ENCODE peak calls at places on chromosomes 13 and 19, in ten cellular contexts. One of them, this sample, is unnamed.

GRCh38 chr13:105969761-105970160 is 565.7 kb downstream of the EFNB2 start:
- DNase-seq in GM12891: no peak
- DNase-seq in activated CD4-positive, alpha-beta T cell treated with anti-CD3 and anti-CD28 coated beads for 1 hour: no peak
- DNase-seq in HFFc6: peak
- DNase-seq in fibroblast of lung: no peak
- DNase-seq in fibroblast of gingiva: no peak
- DNase-seq in effector memory CD4-positive, alpha-beta T cell: no peak
- DNase-seq in ACHN: peak
- DNase-seq in NCI-H510A treated with DMSO at 0.1 percent for 48 hours: no peak
- DNase-seq in A172: peak
- DNase-seq in this sample: no peak

GRCh38 chr13:46342538-46342937 is 44.5 kb downstream of the RUBCNL start:
- DNase-seq in effector memory CD4-positive, alpha-beta T cell: no peak
- DNase-seq in fibroblast of lung: no peak
- DNase-seq in GM12891: no peak
- DNase-seq in ACHN: no peak
- DNase-seq in NCI-H510A treated with DMSO at 0.1 percent for 48 hours: no peak
- DNase-seq in HFFc6: no peak
- DNase-seq in activated CD4-positive, alpha-beta T cell treated with anti-CD3 and anti-CD28 coated beads for 1 hour: no peak
- DNase-seq in A172: no peak
- DNase-seq in fibroblast of gingiva: no peak
- DNase-seq in this sample: no peak

GRCh38 chr19:33477781-33478180 is 43.8 kb downstream of the PEPD start:
- DNase-seq in fibroblast of gingiva: no peak
- DNase-seq in fibroblast of lung: no peak
- DNase-seq in GM12891: no peak
- DNase-seq in activated CD4-positive, alpha-beta T cell treated with anti-CD3 and anti-CD28 coated beads for 1 hour: no peak
- DNase-seq in A172: no peak
- DNase-seq in NCI-H510A treated with DMSO at 0.1 percent for 48 hours: no peak
- DNase-seq in HFFc6: no peak
- DNase-seq in effector memory CD4-positive, alpha-beta T cell: no peak
- DNase-seq in ACHN: no peak
- DNase-seq in this sample: no peak

GRCh38 chr19:51366999-51367564 is 894 bp upstream of the ETFB start:
- DNase-seq in fibroblast of gingiva: no peak
- DNase-seq in A172: no peak
- DNase-seq in ACHN: no peak
- DNase-seq in effector memory CD4-positive, alpha-beta T cell: peak
- DNase-seq in NCI-H510A treated with DMSO at 0.1 percent for 48 hours: no peak
- DNase-seq in activated CD4-positive, alpha-beta T cell treated with anti-CD3 and anti-CD28 coated beads for 1 hour: no peak
- DNase-seq in HFFc6: no peak
- DNase-seq in GM12891: no peak
- DNase-seq in fibroblast of lung: no peak
- DNase-seq in this sample: no peak

GRCh38 chr19:49689133-49690072 is at the start of gene ADM5:
- DNase-seq in fibroblast of lung: no peak
- DNase-seq in GM12891: no peak
- DNase-seq in A172: no peak
- DNase-seq in ACHN: no peak
- DNase-seq in activated CD4-positive, alpha-beta T cell treated with anti-CD3 and anti-CD28 coated beads for 1 hour: no peak
- DNase-seq in effector memory CD4-positive, alpha-beta T cell: no peak
- DNase-seq in fibroblast of gingiva: no peak
- DNase-seq in HFFc6: no peak
- DNase-seq in NCI-H510A treated with DMSO at 0.1 percent for 48 hours: peak
- DNase-seq in this sample: no peak

GRCh38 chr13:98171806-98172569 is 5.1 kb downstream of the RNF113B start:
- DNase-seq in GM12891: no peak
- DNase-seq in A172: peak
- DNase-seq in ACHN: peak
- DNase-seq in HFFc6: no peak
- DNase-seq in NCI-H510A treated with DMSO at 0.1 percent for 48 hours: no peak
- DNase-seq in fibroblast of gingiva: peak
- DNase-seq in fibroblast of lung: peak
- DNase-seq in activated CD4-positive, alpha-beta T cell treated with anti-CD3 and anti-CD28 coated beads for 1 hour: no peak
- DNase-seq in effector memory CD4-positive, alpha-beta T cell: no peak
- DNase-seq in this sample: no peak

GRCh38 chr19:1274081-1274851 is 1.1 kb upstream of the FAM174C start:
- DNase-seq in fibroblast of lung: no peak
- DNase-seq in fibroblast of gingiva: no peak
- DNase-seq in ACHN: no peak
- DNase-seq in activated CD4-positive, alpha-beta T cell treated with anti-CD3 and anti-CD28 coated beads for 1 hour: no peak
- DNase-seq in A172: no peak
- DNase-seq in HFFc6: no peak
- DNase-seq in NCI-H510A treated with DMSO at 0.1 percent for 48 hours: no peak
- DNase-seq in GM12891: no peak
- DNase-seq in effector memory CD4-positive, alpha-beta T cell: no peak
- DNase-seq in this sample: no peak

GRCh38 chr19:16375936-16376185 is 51.2 kb downstream of the KLF2 start:
- DNase-seq in NCI-H510A treated with DMSO at 0.1 percent for 48 hours: no peak
- DNase-seq in HFFc6: no peak
- DNase-seq in A172: no peak
- DNase-seq in ACHN: no peak
- DNase-seq in fibroblast of lung: no peak
- DNase-seq in activated CD4-positive, alpha-beta T cell treated with anti-CD3 and anti-CD28 coated beads for 1 hour: no peak
- DNase-seq in GM12891: no peak
- DNase-seq in fibroblast of gingiva: no peak
- DNase-seq in effector memory CD4-positive, alpha-beta T cell: no peak
- DNase-seq in this sample: no peak

GRCh38 chr13:77565635-77566034 is 30.1 kb downstream of the SCEL start:
- DNase-seq in HFFc6: peak
- DNase-seq in fibroblast of gingiva: peak
- DNase-seq in activated CD4-positive, alpha-beta T cell treated with anti-CD3 and anti-CD28 coated beads for 1 hour: no peak
- DNase-seq in GM12891: no peak
- DNase-seq in effector memory CD4-positive, alpha-beta T cell: no peak
- DNase-seq in ACHN: peak
- DNase-seq in A172: peak
- DNase-seq in NCI-H510A treated with DMSO at 0.1 percent for 48 hours: peak
- DNase-seq in fibroblast of lung: peak
- DNase-seq in this sample: no peak